ENCODE peak calls at places on chromosomes 2 and 18, in nine cellular contexts. V is endothelial cell of umbilical vein; W is H9; R is transverse colon; C is heart right ventricle; N is spleen; Y is heart left ventricle; B is CD8-positive, alpha-beta memory T cell; X is cardiac muscle cell. A is an unnamed sample.

GRCh38 chr2:188787002-188787660 is 187.0 kb upstream of the COL3A1 start:
- DNase-seq in V (peak; percentile 54), W (no peak), R (no peak), C (no peak), N (no peak), Y (no peak), B (no peak), X (peak; percentile 85), A (peak; percentile 74)

GRCh38 chr2:151162185-151162584 is 99.5 kb downstream of the RBM43 start:
- DNase-seq in V (peak; percentile 28), W (no peak), R (no peak), C (no peak), N (no peak), Y (no peak), B (no peak), X (peak; percentile 76), A (peak; percentile 48)

GRCh38 chr18:6781179-6781714 is 51.7 kb downstream of the ARHGAP28 start:
- DNase-seq in V (peak; percentile 62), W (no peak), R (no peak), C (no peak), N (no peak), Y (peak; percentile 33), B (no peak), X (no peak), A (peak; percentile 50)

GRCh38 chr2:207041753-207042152 is 102.4 kb downstream of the CPO start:
- DNase-seq in V (no peak), W (no peak), R (no peak), C (no peak), N (no peak), Y (no peak), B (no peak), X (no peak), A (no peak)

GRCh38 chr18:62860062-62860461 is 144.7 kb downstream of the PHLPP1 start:
- DNase-seq in V (no peak), W (no peak), R (no peak), C (no peak), N (no peak), Y (no peak), B (no peak), X (no peak), A (no peak)

GRCh38 chr2:135792401-135793152 is 44.4 kb downstream of the LCT start:
- DNase-seq in V (no peak), W (no peak), R (no peak), C (no peak), N (no peak), Y (no peak), B (no peak), X (no peak), A (no peak)

GRCh38 chr18:57542801-57543427 is 43.6 kb downstream of the FECH start:
- DNase-seq in V (no peak), W (no peak), R (no peak), C (no peak), N (no peak), Y (no peak), B (no peak), X (no peak), A (peak; percentile 38)

GRCh38 chr18:73366713-73367112 is 498.9 kb upstream of the NETO1 start:
- DNase-seq in V (no peak), W (no peak), R (no peak), C (no peak), N (no peak), Y (no peak), B (no peak), X (no peak), A (no peak)

GRCh38 chr2:68880213-68880612 is 9.0 kb upstream of the BMP10 start:
- DNase-seq in V (no peak), W (no peak), R (no peak), C (no peak), N (no peak), Y (no peak), B (no peak), X (peak; percentile 13), A (no peak)

GRCh38 chr2:16114836-16115235 is 174.5 kb downstream of the MYCN start:
- DNase-seq in V (no peak), W (no peak), R (peak; percentile 77), C (no peak), N (no peak), Y (no peak), B (no peak), X (no peak), A (peak; percentile 71)

GRCh38 chr18:13868501-13869271 is 44.7 kb downstream of the MC5R start:
- DNase-seq in V (no peak), W (peak; percentile 52), R (no peak), C (no peak), N (no peak), Y (no peak), B (no peak), X (no peak), A (no peak)

GRCh38 chr18:23135679-23136325 is 517 bp downstream of the CABLES1 start:
- DNase-seq in V (no peak), W (no peak), R (peak; percentile 40), C (peak; percentile 53), N (peak; percentile 86), Y (no peak), B (no peak), X (peak; percentile 54), A (peak; percentile 64)

GRCh38 chr2:235746257-235746934 is 252.6 kb downstream of the AGAP1 start:
- DNase-seq in V (peak; percentile 77), W (peak; percentile 69), R (peak; percentile 68), C (no peak), N (no peak), Y (no peak), B (peak; percentile 21), X (peak; percentile 93), A (peak; percentile 91)

GRCh38 chr2:232527905-232528470 is 2.0 kb downstream of the CHRND start:
- DNase-seq in V (no peak), W (no peak), R (no peak), C (no peak), N (no peak), Y (no peak), B (no peak), X (no peak), A (no peak)
- H3K27ac ChIP-seq in V (no peak overlapping the region), W (no peak overlapping the region), R (no peak overlapping the region), C (no peak overlapping the region), N (no peak overlapping the region), Y (no peak overlapping the region), B (no peak overlapping the region), X (no peak overlapping the region), A (no peak overlapping the region)

DNA sequence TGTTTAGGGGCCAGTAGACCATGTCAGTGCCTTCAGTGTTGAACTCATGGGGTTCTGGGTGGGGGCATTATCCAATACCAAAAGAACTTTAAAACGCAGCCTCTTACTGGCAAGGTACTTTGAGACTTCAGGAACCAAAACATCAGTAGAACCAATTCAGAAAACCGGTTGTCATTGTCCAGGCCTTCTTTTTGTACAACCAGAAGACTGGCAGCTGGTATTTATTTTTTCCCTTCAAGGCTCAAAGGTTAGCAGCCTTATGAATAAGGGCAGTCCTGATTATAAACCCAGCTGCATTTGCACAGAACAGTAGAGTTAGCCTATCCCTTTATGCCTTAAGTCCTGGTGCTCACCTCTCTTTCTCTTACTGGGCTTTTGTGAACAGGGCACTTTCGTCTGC is 113.8 kb upstream of the EML6 start:
- DNase-seq in V (peak; percentile 43), W (no peak), R (no peak), C (no peak), N (no peak), Y (no peak), B (no peak), X (no peak), A (no peak)
- H3K27ac ChIP-seq in V (no peak overlapping the region), W (no peak overlapping the region), R (peak overlapping the region; percentile 45), C (peak overlapping the region; percentile 40), N (no peak overlapping the region), Y (peak overlapping the region; percentile 1), B (no peak overlapping the region), X (no peak overlapping the region), A (peak overlapping the region; percentile 23)

GRCh38 chr2:20451761-20452499 is 5.1 kb downstream of the RHOB start:
- DNase-seq in V (peak; percentile 91), W (no peak), R (no peak), C (no peak), N (peak; percentile 12), Y (no peak), B (no peak), X (no peak), A (no peak)

GRCh38 chr2:20449501-20450200 is 2.8 kb downstream of the RHOB start:
- DNase-seq in V (peak; percentile 69), W (no peak), R (no peak), C (no peak), N (no peak), Y (no peak), B (no peak), X (peak; percentile 70), A (peak; percentile 32)

GRCh38 chr2:20448246-20449046 is 1.6 kb downstream of the RHOB start:
- DNase-seq in V (no peak), W (peak; percentile 34), R (no peak), C (no peak), N (peak; percentile 79), Y (no peak), B (no peak), X (peak; percentile 62), A (no peak)

GRCh38 chr2:20451346-20451745 is 4.5 kb downstream of the RHOB start:
- DNase-seq in V (peak; percentile 91), W (no peak), R (no peak), C (no peak), N (no peak), Y (no peak), B (no peak), X (peak; percentile 84), A (peak; percentile 28)

DNA sequence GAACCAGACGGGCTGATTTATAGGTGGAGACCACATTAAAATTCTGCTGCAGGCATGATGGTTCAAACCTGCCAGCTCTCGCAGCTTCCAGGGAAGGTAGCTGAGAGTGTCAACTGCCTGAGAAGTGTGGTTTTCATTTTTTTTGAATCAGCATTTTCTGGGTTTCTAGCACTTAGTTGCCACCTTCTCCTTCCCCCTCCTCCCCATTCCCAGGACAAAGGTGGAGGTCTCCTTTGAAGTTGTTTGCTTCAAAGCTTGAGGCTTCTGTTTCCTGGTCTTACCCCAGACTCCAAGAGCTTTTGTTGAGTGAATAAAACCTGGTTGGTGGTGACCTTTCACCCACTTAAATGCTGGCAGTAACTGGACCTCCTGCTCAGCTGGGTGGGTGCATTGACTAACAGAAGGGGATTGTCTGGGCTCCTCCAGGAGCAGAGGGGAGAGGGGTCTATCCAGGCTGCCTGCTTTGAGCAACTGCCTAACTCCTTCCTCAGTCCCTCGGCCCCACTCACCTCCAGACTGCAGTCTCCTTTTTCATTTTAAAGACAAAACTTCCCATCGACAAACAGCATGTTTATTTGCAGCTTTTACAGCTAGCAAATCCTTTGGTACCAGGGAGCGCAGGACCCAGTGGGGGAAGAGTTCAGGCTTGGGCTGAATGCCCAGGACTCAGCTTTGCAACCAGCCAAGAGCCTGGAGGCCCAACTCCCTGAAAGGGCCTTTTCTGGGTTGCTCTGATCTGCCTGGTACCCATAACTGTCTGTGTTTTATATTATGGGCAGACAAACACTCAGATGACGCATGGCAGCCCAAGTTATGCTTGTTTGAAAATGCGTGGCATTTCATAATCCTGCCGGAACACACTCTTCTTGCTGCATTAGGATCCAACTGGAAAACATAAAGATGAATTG is 3.6 kb downstream of the RHOB start:
- DNase-seq in V (peak; percentile 96), W (peak; percentile 39), R (peak; percentile 62), C (peak; percentile 61), N (peak; percentile 54), Y (peak; percentile 86), B (no peak), X (peak; percentile 93), A (peak; percentile 83)
- H3K27ac ChIP-seq in V (peak overlapping the region; percentile 76), W (no peak overlapping the region), R (peak overlapping the region; percentile 99), C (peak overlapping the region; percentile 99), N (peak overlapping the region; percentile 43), Y (peak overlapping the region; percentile 100), B (no peak overlapping the region), X (no peak overlapping the region), A (peak overlapping the region; percentile 93)

DNA sequence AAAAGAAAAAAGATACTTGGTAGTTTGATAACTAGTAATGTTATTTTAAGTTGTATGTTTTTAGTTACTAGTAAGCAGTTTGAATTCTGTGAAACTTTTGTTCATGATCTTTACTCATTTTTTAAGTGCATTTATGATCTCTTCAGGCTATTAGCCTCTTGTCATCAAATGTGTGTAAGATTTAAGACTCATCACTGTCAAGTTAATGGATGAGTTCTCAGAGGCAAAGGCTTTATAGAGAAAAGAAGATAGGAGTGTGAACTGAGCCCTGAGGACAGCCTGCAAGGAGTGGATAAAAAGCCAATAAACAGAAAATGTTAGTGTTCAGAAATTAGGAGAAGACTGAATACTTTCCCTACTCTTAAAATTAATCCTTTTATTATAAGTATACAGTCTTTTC is 13.5 kb downstream of the NDUFV2 start:
- DNase-seq in V (no peak), W (no peak), R (no peak), C (no peak), N (no peak), Y (no peak), B (no peak), X (no peak), A (no peak)
- H3K27ac ChIP-seq in V (peak overlapping the region; percentile 82), W (no peak overlapping the region), R (peak overlapping the region; percentile 86), C (peak overlapping the region; percentile 73), N (peak overlapping the region; percentile 90), Y (no peak overlapping the region), B (peak overlapping the region; percentile 76), X (no peak overlapping the region), A (no peak overlapping the region)

A was measured in hepatocyte.